ENCODE peak calls at places on chromosome 22, in seven cellular contexts. A is adrenal gland; R is CD4-positive, alpha-beta T cell; B is right atrium auricular region; T is tibial nerve; H is ascending aorta; Z is psoas muscle. L is an unnamed sample.

GRCh38 chr22:44207981-44208317 is 27.2 kb downstream of the PARVG start:
- DNase-seq in H (no peak), R (no peak), Z (no peak), T (no peak), B (no peak), A (no peak), L (no peak)

GRCh38 chr22:31247726-31248125 is 35.6 kb downstream of the LIMK2 start:
- DNase-seq in H (no peak), B (no peak), A (no peak), Z (no peak), R (no peak), T (no peak), L (no peak)

GRCh38 chr22:47402876-47403525 is 640.6 kb downstream of the TBC1D22A start:
- DNase-seq in B (no peak), H (no peak), T (no peak), R (no peak), A (no peak), Z (no peak), L (no peak)

GRCh38 chr22:43113516-43114251 is 3.1 kb downstream of the BIK start:
- DNase-seq in B (no peak), T (no peak), Z (no peak), A (no peak), H (no peak), R (no peak), L (no peak)

GRCh38 chr22:23072035-23072910 is 2.0 kb downstream of the GNAZ start:
- DNase-seq in A (peak), T (no peak), B (no peak), H (no peak), Z (peak), R (no peak), L (no peak)

GRCh38 chr22:49006207-49007012 is 821.3 kb downstream of the BRD1 start:
- DNase-seq in Z (no peak), A (no peak), T (no peak), H (no peak), R (no peak), B (peak), L (no peak)

GRCh38 chr22:29994027-29994715 is 86.1 kb upstream of the HORMAD2 start:
- DNase-seq in H (no peak), A (no peak), R (no peak), Z (no peak), B (no peak), T (no peak), L (no peak)

GRCh38 chr22:37209140-37209845 is 3.0 kb downstream of the SSTR3 start:
- DNase-seq in A (peak), T (no peak), Z (no peak), R (no peak), H (no peak), B (no peak), L (peak)

GRCh38 chr22:27284314-27284713 is 517.2 kb downstream of the MN1 start:
- DNase-seq in B (no peak), R (no peak), H (no peak), A (no peak), T (no peak), Z (no peak), L (no peak)

GRCh38 chr22:33018232-33018864 is 39.8 kb downstream of the SYN3 start:
- DNase-seq in B (peak), Z (peak), A (peak), R (no peak), T (peak), H (no peak), L (peak)

GRCh38 chr22:20413217-20414058 is 19.5 kb downstream of the ZNF74 start:
- DNase-seq in H (no peak), Z (no peak), B (no peak), A (no peak), T (no peak), R (no peak), L (no peak)

GRCh38 chr22:41940853-41941765 is 5.8 kb downstream of the CENPM start:
- DNase-seq in H (peak), T (peak), R (peak), B (peak), A (peak), Z (peak), L (peak)

GRCh38 chr22:36948273-36949055 is 35.0 kb downstream of the CSF2RB start:
- DNase-seq in Z (no peak), A (no peak), H (no peak), B (no peak), T (no peak), R (no peak), L (no peak)

GRCh38 chr22:37351268-37351667 is 69.0 kb downstream of the CYTH4 start:
- DNase-seq in A (no peak), R (no peak), H (no peak), Z (no peak), T (no peak), B (no peak), L (no peak)

GRCh38 chr22:49807780-49808708 is 19.6 kb downstream of the BRD1 start:
- DNase-seq in R (peak), B (no peak), A (no peak), T (no peak), H (no peak), Z (no peak), L (no peak)

GRCh38 chr22:32932176-32932575 is 126.0 kb downstream of the SYN3 start:
- DNase-seq in T (no peak), Z (no peak), B (no peak), H (no peak), A (no peak), R (no peak), L (no peak)

GRCh38 chr22:22851969-22852368 is 35.6 kb upstream of the IGLL5 start:
- DNase-seq in T (no peak), B (no peak), R (no peak), Z (no peak), H (no peak), A (no peak), L (no peak)

GRCh38 chr22:37566329-37566837 is 6.1 kb downstream of the CDC42EP1 start:
- DNase-seq in B (no peak), Z (no peak), R (peak), H (no peak), A (no peak), T (no peak), L (no peak)

GRCh38 chr22:32331236-32331917 is 26.3 kb upstream of the RFPL3 start:
- DNase-seq in Z (no peak), H (no peak), B (peak), T (no peak), A (no peak), R (no peak), L (no peak)

GRCh38 chr22:36640106-36640672 is 63.4 kb downstream of the CACNG2 start:
- DNase-seq in Z (no peak), H (no peak), R (no peak), B (no peak), T (no peak), A (no peak), L (no peak)

GRCh38 chr22:32796865-32797573 is 4.5 kb upstream of the TIMP3 start:
- DNase-seq in R (peak), A (peak), Z (peak), H (no peak), B (peak), T (peak), L (peak)

GRCh38 chr22:28799125-28799833 is 1.1 kb downstream of the XBP1 start:
- DNase-seq in T (peak), Z (peak), A (peak), H (no peak), R (no peak), B (peak), L (peak)

DNA sequence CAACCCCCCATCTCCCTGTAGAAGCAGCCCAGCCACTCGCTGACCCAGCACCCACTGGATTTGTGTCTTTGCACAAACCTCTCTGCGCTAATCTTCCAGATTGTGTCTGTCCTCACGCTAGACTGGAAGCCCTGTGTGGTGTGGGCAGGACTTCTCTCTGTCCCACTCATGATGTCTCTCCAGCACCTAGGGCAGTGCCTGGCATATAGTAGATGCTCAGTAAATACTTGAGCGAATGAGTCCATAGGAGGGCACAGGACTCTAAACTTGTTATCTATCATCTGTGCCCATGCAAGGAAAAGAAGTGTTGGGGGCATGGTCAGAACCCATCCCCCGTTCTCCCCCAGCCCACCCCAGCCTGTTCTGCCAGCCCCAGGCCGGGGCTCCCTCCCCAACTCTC is 22.9 kb downstream of the RPL3 start:
- DNase-seq in T (no peak), R (no peak), Z (no peak), B (no peak), H (no peak), A (no peak), L (no peak)
- H3K27ac ChIP-seq in T (peak), R (no peak), Z (no peak), B (no peak), H (peak), A (peak), L (no peak)

DNA sequence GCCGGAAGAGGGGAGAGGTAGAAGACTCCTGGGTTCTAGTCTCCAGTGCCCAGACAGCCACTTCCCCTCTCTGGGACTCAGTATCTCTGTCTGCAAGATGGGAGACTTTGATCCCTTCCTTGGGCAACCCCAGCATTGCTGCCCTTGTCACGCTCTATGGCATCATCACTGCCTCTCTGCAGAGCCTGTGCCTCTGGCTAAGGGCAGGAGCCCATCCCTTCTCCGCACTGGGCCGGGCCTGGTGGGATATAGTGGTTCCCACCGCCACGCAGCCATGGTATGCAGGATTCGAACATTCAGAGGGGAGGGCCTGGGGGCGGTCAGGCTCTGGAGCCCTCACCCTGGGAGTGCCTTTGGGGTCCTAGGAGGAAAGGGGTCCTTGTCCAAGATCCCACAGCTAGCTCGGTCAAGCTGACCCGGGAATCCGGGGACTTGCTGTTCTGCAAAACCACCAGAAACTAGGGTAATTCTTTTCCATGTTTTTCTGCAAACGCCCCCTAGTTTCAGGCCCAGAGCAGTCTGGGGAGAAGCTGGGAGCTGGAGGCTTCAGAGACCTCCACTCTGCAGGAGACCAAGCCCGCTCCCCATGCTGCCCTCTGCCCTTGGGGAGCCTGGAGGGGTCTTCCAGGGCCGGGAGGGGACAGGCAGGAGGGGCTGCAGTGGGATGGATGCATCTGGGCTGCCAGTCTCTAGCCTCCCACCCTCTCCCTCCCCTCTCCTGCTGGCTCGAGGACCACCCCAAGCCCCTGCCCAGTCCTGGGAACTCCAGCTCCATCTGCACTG is 24.4 kb upstream of the CBX7 start:
- DNase-seq in B (no peak), T (no peak), Z (no peak), A (no peak), R (no peak), H (no peak), L (peak)
- H3K27ac ChIP-seq in B (peak), T (peak), Z (peak), A (peak), R (peak), H (peak), L (peak)

GRCh38 chr22:45273452-45274075 is 11.2 kb upstream of the UPK3A start:
- DNase-seq in Z (no peak), H (no peak), B (no peak), R (no peak), A (no peak), T (no peak), L (no peak)
- H3K27ac ChIP-seq in Z (no peak), H (no peak), B (no peak), R (no peak), A (no peak), T (peak), L (no peak)

DNA sequence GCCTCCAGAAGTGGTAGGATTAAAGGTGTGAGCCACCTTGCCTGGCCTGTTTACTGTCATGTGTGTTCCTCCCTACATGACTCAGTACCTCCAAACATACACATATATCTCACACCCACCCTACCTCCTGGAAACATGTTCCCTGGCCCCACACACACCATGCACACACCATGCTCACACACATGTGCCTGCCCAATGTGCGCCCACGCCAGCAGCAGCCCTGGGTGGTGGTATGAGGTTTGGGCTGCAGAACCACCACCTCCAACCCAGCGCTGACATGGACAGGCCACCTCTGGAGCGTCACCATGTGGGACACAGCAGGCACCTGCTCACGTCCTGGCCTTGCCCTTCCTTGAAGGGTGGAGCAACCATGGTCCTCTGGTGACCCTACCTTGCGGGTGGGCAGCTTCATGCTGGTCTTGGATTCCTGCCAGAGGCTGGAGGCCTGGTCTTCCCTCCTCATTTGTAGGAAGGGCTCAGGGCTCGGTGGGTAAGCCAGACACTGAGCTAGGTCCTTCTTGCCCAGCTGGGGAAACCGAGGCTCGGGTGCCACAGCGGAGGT is 37.9 kb downstream of the KIAA1671 start:
- DNase-seq in A (no peak), H (no peak), B (no peak), Z (no peak), T (no peak), R (no peak), L (no peak)
- H3K27ac ChIP-seq in A (peak), H (peak), B (peak), Z (no peak), T (peak), R (no peak), L (no peak)

GRCh38 chr22:21762712-21763581 is 27.4 kb upstream of the YPEL1 start:
- DNase-seq in H (no peak), R (no peak), A (no peak), B (no peak), T (no peak), Z (no peak), L (no peak)
- H3K27ac ChIP-seq in H (no peak), R (no peak), A (no peak), B (no peak), T (no peak), Z (no peak), L (no peak)

DNA sequence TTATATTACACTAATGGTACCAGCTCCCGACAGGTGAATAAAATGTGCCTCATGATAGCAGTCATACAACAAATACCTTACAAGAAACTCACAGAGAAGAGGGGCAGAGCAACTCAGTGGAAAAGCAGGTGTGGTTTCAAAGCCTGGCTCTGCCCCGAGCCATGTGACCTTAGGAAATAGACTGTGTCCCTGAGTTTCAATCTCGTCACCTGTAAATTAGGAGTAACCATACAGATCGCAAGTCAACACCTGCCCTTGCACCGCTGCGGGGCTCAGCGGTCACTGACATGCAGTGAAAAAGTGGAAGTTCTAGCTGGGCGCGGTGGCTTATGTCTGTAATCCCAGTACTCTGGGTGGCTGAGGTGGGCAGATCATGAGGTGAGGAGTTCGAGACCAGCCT is 11.9 kb upstream of the MRTFA start:
- DNase-seq in Z (no peak), R (no peak), A (no peak), B (no peak), H (no peak), T (no peak), L (no peak)
- H3K27ac ChIP-seq in Z (no peak), R (no peak), A (no peak), B (no peak), H (no peak), T (no peak), L (no peak)

DNA sequence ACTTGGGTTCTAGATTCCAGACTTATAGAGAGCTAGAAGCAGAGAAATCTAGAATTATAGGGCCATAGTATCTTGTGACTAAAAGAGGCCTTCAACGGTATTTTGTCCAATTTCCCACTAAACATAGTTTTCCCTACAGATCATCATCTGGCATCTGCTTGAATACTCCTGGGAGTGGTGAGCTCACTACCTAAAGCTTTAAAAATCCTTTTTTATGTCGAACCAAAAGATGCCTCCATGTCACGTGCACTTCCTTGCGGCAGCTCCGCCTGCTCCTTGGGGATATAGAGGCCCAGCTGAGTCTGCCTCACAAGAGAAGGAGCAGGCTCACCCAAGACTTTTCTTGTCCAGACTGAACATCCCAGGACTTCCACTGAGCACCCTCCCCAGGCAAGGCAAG is 4.3 kb upstream of the MB start:
- DNase-seq in R (no peak), Z (no peak), T (no peak), A (no peak), B (no peak), H (no peak), L (no peak)
- H3K27ac ChIP-seq in R (no peak), Z (peak), T (no peak), A (no peak), B (peak), H (no peak), L (peak)